ENCODE peak calls at places on chromosomes 1 and 21, in four cellular contexts. F is PC-9, V is ovary, O is spleen. K is an unnamed sample.

GRCh38 chr1:95916616-95917015 is 682.6 kb downstream of the RWDD3 start:
- DNase-seq in F (no peak), V (no peak), O (no peak), K (no peak)

GRCh38 chr1:167720965-167721616 is 691 bp upstream of the MPZL1 start:
- DNase-seq in F (peak), V (peak), O (no peak), K (no peak)

GRCh38 chr1:63858153-63858552 is 84.3 kb downstream of the ROR1 start:
- DNase-seq in F (no peak), V (no peak), O (no peak), K (no peak)

GRCh38 chr1:233624289-233624688 is 10.4 kb downstream of the KCNK1 start:
- DNase-seq in F (no peak), V (no peak), O (no peak), K (no peak)

GRCh38 chr1:33930346-33931114 is 66.7 kb downstream of the HMGB4 start:
- DNase-seq in F (no peak), V (no peak), O (no peak), K (no peak)

GRCh38 chr21:43325036-43325435 is 101.9 kb downstream of the SIK1 start:
- DNase-seq in F (no peak), V (no peak), O (no peak), K (no peak)

GRCh38 chr1:160539896-160540858 is 17.1 kb upstream of the SLAMF6 start:
- DNase-seq in F (no peak), V (no peak), O (peak), K (no peak)

GRCh38 chr1:45673956-45674355 is 12.4 kb downstream of the GPBP1L1 start:
- DNase-seq in F (no peak), V (no peak), O (no peak), K (no peak)

GRCh38 chr1:214002472-214002871 is 14.7 kb downstream of the PROX1 start:
- DNase-seq in F (no peak), V (peak), O (no peak), K (no peak)

GRCh38 chr1:25858906-25859789 is at the start of gene AUNIP:
- DNase-seq in F (peak), V (peak), O (peak), K (no peak)

GRCh38 chr1:110426854-110427253 is 19.4 kb upstream of the LAMTOR5 start:
- DNase-seq in F (no peak), V (no peak), O (peak), K (no peak)

GRCh38 chr1:183506561-183506960 is 34.3 kb downstream of the SMG7 start:
- DNase-seq in F (no peak), V (no peak), O (no peak), K (no peak)

GRCh38 chr1:234934611-234935033 is 194.0 kb downstream of the TOMM20 start:
- DNase-seq in F (no peak), V (no peak), O (no peak), K (no peak)

GRCh38 chr1:24195874-24196273 is 8.8 kb upstream of the IFNLR1 start:
- DNase-seq in F (no peak), V (no peak), O (no peak), K (no peak)

GRCh38 chr1:205648212-205648910 is 16.6 kb upstream of the ELK4 start:
- DNase-seq in F (no peak), V (no peak), O (no peak), K (peak)

GRCh38 chr21:35043549-35043948 is 5.6 kb downstream of the RUNX1 start:
- DNase-seq in F (no peak), V (no peak), O (no peak), K (no peak)

GRCh38 chr1:248815407-248816034 is 10.2 kb downstream of the SH3BP5L start:
- DNase-seq in F (no peak), V (no peak), O (peak), K (no peak)

GRCh38 chr1:205961970-205962820 is 18.9 kb upstream of the SLC26A9 start:
- DNase-seq in F (peak), V (no peak), O (no peak), K (no peak)

GRCh38 chr21:42059141-42059540 is 12.0 kb upstream of the UMODL1 start:
- DNase-seq in F (no peak), V (no peak), O (peak), K (no peak)

GRCh38 chr1:91569411-91570104 is 68.9 kb downstream of the CDC7 start:
- DNase-seq in F (peak), V (peak), O (no peak), K (no peak)

GRCh38 chr1:232635778-232636356 is 5.9 kb upstream of the SIPA1L2 start:
- DNase-seq in F (no peak), V (no peak), O (no peak), K (no peak)

GRCh38 chr1:50251592-50252165 is 143.0 kb downstream of the ELAVL4 start:
- DNase-seq in F (no peak), V (no peak), O (peak), K (no peak)

GRCh38 chr1:40076895-40077312 is 20.1 kb downstream of the PPT1 start:
- DNase-seq in F (no peak), V (no peak), O (no peak), K (no peak)

GRCh38 chr1:234144866-234145265 is 228.4 kb upstream of the COA6 start:
- DNase-seq in F (no peak), V (no peak), O (no peak), K (no peak)

GRCh38 chr21:29378814-29379213 is 80.1 kb downstream of the BACH1 start:
- DNase-seq in F (peak), V (no peak), O (no peak), K (no peak)

GRCh38 chr1:157438236-157439012 is 113.9 kb downstream of the FCRL5 start:
- DNase-seq in F (no peak), V (no peak), O (no peak), K (peak)

GRCh38 chr1:67723620-67724019 is 38.6 kb downstream of the GADD45A start:
- DNase-seq in F (no peak), V (no peak), O (no peak), K (no peak)

GRCh38 chr21:34817821-34818662 is 149.2 kb downstream of the CLIC6 start:
- DNase-seq in F (no peak), V (no peak), O (no peak), K (no peak)

DNA sequence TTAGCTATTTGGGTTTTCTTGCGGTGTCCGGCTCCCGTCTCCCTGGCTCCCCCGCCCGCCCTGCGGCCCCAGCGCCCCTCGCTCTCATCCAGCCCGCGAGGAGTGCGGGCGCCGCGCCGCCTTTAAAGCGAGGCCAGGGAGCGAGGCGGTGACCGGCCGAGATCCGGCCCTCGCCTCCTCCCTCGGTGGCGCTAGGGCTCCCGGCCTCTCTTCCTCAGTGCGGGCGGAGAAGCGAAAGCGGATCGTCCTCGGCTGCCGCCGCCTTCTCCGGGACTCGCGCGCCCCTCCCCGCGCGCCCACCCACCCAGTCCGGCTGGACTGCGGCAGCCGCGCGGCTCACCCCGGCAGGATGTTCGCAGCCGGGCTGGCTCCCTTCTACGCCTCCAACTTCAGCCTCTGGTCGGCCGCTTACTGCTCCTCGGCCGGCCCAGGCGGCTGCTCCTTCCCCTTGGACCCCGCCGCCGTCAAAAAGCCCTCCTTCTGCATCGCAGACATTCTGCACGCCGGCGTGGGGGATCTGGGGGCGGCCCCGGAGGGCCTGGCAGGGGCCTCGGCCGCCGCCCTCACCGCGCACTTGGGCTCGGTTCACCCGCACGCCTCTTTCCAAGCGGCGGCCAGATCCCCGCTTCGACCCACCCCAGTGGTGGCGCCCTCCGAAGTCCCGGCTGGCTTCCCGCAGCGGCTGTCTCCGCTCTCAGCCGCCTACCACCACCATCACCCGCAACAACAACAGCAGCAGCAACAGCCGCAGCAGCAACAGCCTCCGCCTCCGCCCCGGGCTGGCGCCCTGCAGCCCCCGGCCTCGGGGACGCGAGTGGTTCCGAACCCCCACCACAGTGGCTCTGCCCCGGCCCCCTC is 495 bp downstream of the HLX start:
- DNase-seq in F (peak), V (peak), O (peak), K (no peak)
- TF ChIP-seq CTCF in F (no peak), V (no peak), O (no peak), K (no peak)

DNA sequence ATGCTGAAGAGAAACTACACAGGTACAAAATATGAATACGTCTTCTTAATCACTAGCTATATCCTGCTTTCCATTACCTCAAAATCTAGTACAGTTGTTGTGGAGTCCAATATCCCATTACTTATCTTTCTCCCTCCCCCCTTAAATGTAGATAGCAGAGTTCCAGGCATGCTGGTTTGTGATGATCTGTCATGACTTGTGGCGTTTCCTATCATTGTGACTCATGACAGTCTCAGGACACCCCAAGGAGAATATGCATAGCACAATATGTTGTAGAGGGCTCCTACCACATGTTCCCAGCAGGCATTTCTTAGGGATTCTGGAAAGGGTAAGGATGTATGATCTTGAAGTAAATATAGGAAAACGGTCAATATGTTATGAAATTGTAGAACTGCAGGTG is 206.9 kb downstream of the USH2A start:
- DNase-seq in F (no peak), V (no peak), O (no peak), K (no peak)
- H3K4me3 ChIP-seq in F (no peak), V (no peak), O (no peak), K (no peak)

GRCh38 chr21:22961248-22961647 is 1963.0 kb downstream of the NCAM2 start:
- DNase-seq in F (no peak), V (no peak), O (no peak), K (no peak)

DNA sequence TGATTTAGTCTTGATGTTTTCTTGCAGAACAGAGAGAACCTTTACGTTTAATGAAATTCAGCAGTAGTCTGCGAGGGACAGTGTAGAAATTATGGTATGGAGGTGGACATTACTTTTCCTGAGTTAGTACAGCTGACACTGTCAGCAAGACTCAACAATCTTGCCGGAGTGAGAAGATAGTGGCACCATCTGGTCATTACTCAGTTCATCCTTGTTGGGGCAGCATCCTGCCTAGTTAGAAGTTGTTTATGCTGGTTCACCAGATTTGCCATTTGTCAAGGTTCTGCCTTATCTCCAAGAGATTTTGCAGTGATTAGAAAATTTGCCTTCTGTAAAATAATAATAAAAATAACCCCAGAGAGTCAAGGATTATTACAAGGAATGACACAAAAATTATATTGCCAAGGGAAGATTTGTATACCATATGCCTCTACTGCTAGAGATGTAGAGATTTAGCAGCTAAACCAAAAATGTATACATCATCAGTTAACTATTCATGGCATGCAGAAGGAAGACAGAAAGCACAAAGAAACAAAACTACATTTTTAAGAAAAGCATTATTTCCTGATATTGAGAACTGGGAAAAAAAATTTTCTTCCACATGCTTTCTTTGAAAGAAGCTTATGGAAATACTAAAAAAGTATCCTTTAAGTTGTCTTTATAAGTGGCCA is 1967.4 kb downstream of the NCAM2 start:
- DNase-seq in F (no peak), V (no peak), O (no peak), K (no peak)
- TF ChIP-seq CTCF in F (no peak), V (no peak), O (no peak), K (no peak)

DNA sequence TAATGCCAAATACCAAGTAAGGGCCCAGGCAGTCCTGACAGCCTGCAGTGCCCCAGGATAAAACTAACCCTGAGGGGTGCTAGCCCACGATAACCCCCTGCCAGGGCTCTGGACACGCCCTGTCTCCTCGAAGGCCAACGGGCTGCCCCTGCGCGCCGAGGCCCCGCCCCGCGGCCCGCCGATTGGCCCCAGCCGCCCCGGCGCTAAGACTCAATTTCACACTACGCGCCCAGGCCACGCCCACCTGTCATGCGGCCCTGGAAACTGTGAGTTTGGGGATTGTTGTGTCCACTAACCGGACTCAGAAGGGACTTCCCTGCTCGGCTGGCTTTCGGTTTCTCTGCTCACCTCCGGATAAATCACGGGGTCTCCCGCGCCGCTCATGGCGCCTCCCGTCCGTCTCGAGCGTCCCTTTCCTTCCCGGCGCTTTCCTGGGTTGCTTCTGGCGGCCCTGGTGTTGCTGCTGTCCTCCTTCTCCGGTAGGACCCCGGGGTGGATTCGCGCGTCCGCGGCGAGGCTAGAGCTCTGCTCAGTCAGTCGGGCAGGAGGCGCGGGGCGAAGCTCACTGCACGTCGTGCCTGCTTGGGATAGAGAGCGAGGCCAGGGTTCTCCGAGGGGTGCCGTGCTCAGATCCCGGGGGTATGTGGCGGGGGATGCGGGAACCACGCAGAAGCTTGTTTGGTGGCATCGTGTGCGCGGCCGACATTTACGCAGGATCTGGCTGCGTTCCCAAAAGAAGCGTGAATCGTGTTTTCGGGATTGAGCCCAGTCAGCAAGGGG is at the start of gene CR1L:
- DNase-seq in F (peak), V (peak), O (peak), K (no peak)
- H3K4me3 ChIP-seq in F (peak), V (peak), O (peak), K (no peak)

GRCh38 chr1:246711548-246712003 is 12.6 kb upstream of the SCCPDH start:
- DNase-seq in F (no peak), V (no peak), O (no peak), K (no peak)

GRCh38 chr1:246709845-246710244 is 14.4 kb upstream of the SCCPDH start:
- DNase-seq in F (no peak), V (no peak), O (no peak), K (no peak)

GRCh38 chr1:246705368-246705767 is 18.8 kb upstream of the SCCPDH start:
- DNase-seq in F (no peak), V (no peak), O (no peak), K (no peak)

GRCh38 chr1:246708166-246708565 is 16.0 kb upstream of the SCCPDH start:
- DNase-seq in F (no peak), V (no peak), O (no peak), K (no peak)

GRCh38 chr1:246709196-246709595 is 15.0 kb upstream of the SCCPDH start:
- DNase-seq in F (no peak), V (no peak), O (no peak), K (no peak)
- TF ChIP-seq CTCF in F (no peak), V (no peak), O (no peak), K (no peak)